ENCODE peak calls at places on chromosomes 5 and 9, in five cellular contexts. I is T47D; C is activated CD8-positive, alpha-beta memory T cell treated with anti-CD3 and anti-CD28 coated beads for 1 hour; W is NT2/D1; U is astrocyte of the cerebellum. K is an unnamed sample.

GRCh38 chr5:125112196-125112595 is 365.8 kb upstream of the ZNF608 start:
- DNase-seq in C (no peak), W (no peak), U (no peak), I (no peak), K (no peak)

GRCh38 chr9:127537014-127537413 is 75.1 kb upstream of the STXBP1 start:
- DNase-seq in W (no peak), I (peak; percentile 86), U (no peak), C (no peak), K (no peak)

GRCh38 chr9:105760053-105760452 is 65.7 kb downstream of the TMEM38B start:
- DNase-seq in I (no peak), C (no peak), W (no peak), U (no peak), K (no peak)

GRCh38 chr9:125494555-125494920 is 212.5 kb downstream of the MAPKAP1 start:
- DNase-seq in C (no peak), U (no peak), W (no peak), I (no peak), K (no peak)

GRCh38 chr9:93658184-93658925 is 82.0 kb downstream of the PHF2 start:
- DNase-seq in W (no peak), U (no peak), I (no peak), C (no peak), K (no peak)

GRCh38 chr9:116656535-116656934 is 30.6 kb upstream of the TRIM32 start:
- DNase-seq in U (no peak), C (no peak), I (no peak), W (no peak), K (no peak)

GRCh38 chr5:177035982-177036381 is 13.5 kb downstream of the ZNF346 start:
- DNase-seq in W (peak; percentile 40), U (peak; percentile 91), I (no peak), C (no peak), K (no peak)

GRCh38 chr9:127506814-127507750 is 55.8 kb downstream of the LRSAM1 start:
- DNase-seq in U (no peak), I (no peak), C (no peak), W (no peak), K (no peak)

GRCh38 chr5:176803943-176804498 is 6.3 kb upstream of the UNC5A start:
- DNase-seq in U (peak; percentile 15), C (no peak), I (peak; percentile 77), W (peak; percentile 40), K (no peak)

GRCh38 chr5:73499187-73499586 is 945 bp downstream of the BTF3 start:
- DNase-seq in W (no peak), U (no peak), C (no peak), I (no peak), K (no peak)

GRCh38 chr9:20508242-20508641 is 114.1 kb downstream of the MLLT3 start:
- DNase-seq in W (no peak), I (no peak), U (no peak), C (no peak), K (no peak)

GRCh38 chr5:74432240-74432639 is 208.3 kb downstream of the ENC1 start:
- DNase-seq in U (no peak), I (peak; percentile 6), C (no peak), W (no peak), K (no peak)

GRCh38 chr9:125906144-125906543 is 159.0 kb downstream of the PBX3 start:
- DNase-seq in U (peak; percentile 32), W (no peak), C (no peak), I (no peak), K (no peak)

GRCh38 chr5:82855000-82855399 is 222.2 kb downstream of the TMEM167A start:
- DNase-seq in W (no peak), U (no peak), I (no peak), C (no peak), K (no peak)

GRCh38 chr5:73796164-73797141 is 170.5 kb downstream of the ARHGEF28 start:
- DNase-seq in I (no peak), W (no peak), U (peak; percentile 73), C (no peak), K (no peak)

GRCh38 chr5:104635216-104635615 is 1072.6 kb upstream of the NUDT12 start:
- DNase-seq in C (no peak), I (no peak), W (no peak), U (peak; percentile 45), K (no peak)

K was measured in cortex of kidney.